ENCODE peak calls at places on chromosomes 1 and 21, in ten cellular contexts. C is transverse colon, N is NT2/D1, K is right atrium auricular region, B is Panc1, O is stomach, Z is mucosa of descending colon, J is right cardiac atrium, S is mammary epithelial cell, H is suprapubic skin. Q is an unnamed sample.
A peak's percentile ranks its signal among the peaks of the same experiment; 100 is the strongest.

GRCh38 chr1:84166797-84167196 is 22.7 kb downstream of the PRKACB start:
- DNase-seq in C (no peak), N (no peak), K (no peak), B (no peak), O (no peak), Z (no peak), J (no peak), S (no peak), H (no peak), Q (no peak)

GRCh38 chr1:165738794-165739193 is 29.9 kb downstream of the TMCO1 start:
- DNase-seq in C (no peak), N (no peak), K (no peak), B (no peak), O (no peak), Z (no peak), J (no peak), S (no peak), H (no peak), Q (no peak)

GRCh38 chr1:156090822-156091188 is 8.5 kb upstream of the MEX3A start:
- DNase-seq in C (peak; percentile 91), N (peak; percentile 96), K (peak; percentile 86), B (no peak), O (peak; percentile 94), Z (peak; percentile 87), J (peak; percentile 85), S (peak; percentile 71), H (peak; percentile 93), Q (peak; percentile 93)

GRCh38 chr1:107648071-107648470 is 316.9 kb downstream of the VAV3 start:
- DNase-seq in C (no peak), N (no peak), K (no peak), B (no peak), O (no peak), Z (no peak), J (no peak), S (peak; percentile 87), H (no peak), Q (no peak)

GRCh38 chr21:45052960-45053359 is 21.4 kb upstream of the ADARB1 start:
- DNase-seq in C (no peak), N (no peak), K (no peak), B (no peak), O (no peak), Z (no peak), J (no peak), S (no peak), H (no peak), Q (no peak)

GRCh38 chr1:220271706-220272046 is 577 bp downstream of the RAB3GAP2 start:
- DNase-seq in C (peak; percentile 14), N (peak; percentile 23), K (no peak), B (no peak), O (no peak), Z (no peak), J (peak; percentile 7), S (no peak), H (no peak), Q (no peak)

GRCh38 chr21:46229133-46229922 is 754 bp upstream of the LSS start:
- DNase-seq in C (no peak), N (peak; percentile 40), K (no peak), B (no peak), O (no peak), Z (peak; percentile 83), J (peak; percentile 53), S (no peak), H (no peak), Q (peak; percentile 91)

GRCh38 chr1:102434421-102434820 is 437.7 kb upstream of the OLFM3 start:
- DNase-seq in C (no peak), N (peak; percentile 40), K (no peak), B (peak; percentile 2), O (no peak), Z (no peak), J (no peak), S (peak; percentile 4), H (no peak), Q (no peak)

GRCh38 chr1:225426395-225427248 is 1.2 kb downstream of the LBR start:
- DNase-seq in C (peak; percentile 53), N (no peak), K (no peak), B (no peak), O (no peak), Z (peak; percentile 76), J (no peak), S (peak; percentile 48), H (no peak), Q (peak; percentile 83)

GRCh38 chr21:42646836-42647235 is 6.6 kb upstream of the PDE9A start:
- DNase-seq in C (no peak), N (no peak), K (no peak), B (no peak), O (no peak), Z (peak; percentile 51), J (peak; percentile 6), S (no peak), H (no peak), Q (peak; percentile 52)

GRCh38 chr1:185317886-185318310 is 855 bp upstream of the IVNS1ABP start:
- DNase-seq in C (peak; percentile 47), N (no peak), K (no peak), B (peak; percentile 10), O (peak; percentile 55), Z (peak; percentile 73), J (no peak), S (peak; percentile 77), H (peak; percentile 80), Q (peak; percentile 76)

GRCh38 chr1:169371400-169371799 is 3.4 kb downstream of the BLZF1 start:
- DNase-seq in C (no peak), N (no peak), K (no peak), B (no peak), O (no peak), Z (no peak), J (no peak), S (no peak), H (no peak), Q (no peak)

GRCh38 chr1:26530898-26531598 is 1.5 kb downstream of the RPS6KA1 start:
- DNase-seq in C (peak; percentile 94), N (peak; percentile 94), K (no peak), B (peak; percentile 28), O (peak; percentile 81), Z (peak; percentile 93), J (no peak), S (peak; percentile 97), H (no peak), Q (peak; percentile 93)

GRCh38 chr1:3604468-3604974 is 6.8 kb downstream of the MEGF6 start:
- DNase-seq in C (no peak), N (no peak), K (no peak), B (no peak), O (no peak), Z (no peak), J (no peak), S (no peak), H (no peak), Q (no peak)

GRCh38 chr1:112533029-112533428 is 24.3 kb downstream of the WNT2B start:
- DNase-seq in C (no peak), N (no peak), K (no peak), B (no peak), O (no peak), Z (no peak), J (no peak), S (no peak), H (no peak), Q (no peak)

GRCh38 chr1:198545156-198545555 is 4.7 kb upstream of the ATP6V1G3 start:
- DNase-seq in C (no peak), N (no peak), K (no peak), B (no peak), O (no peak), Z (no peak), J (no peak), S (no peak), H (no peak), Q (no peak)

DNA sequence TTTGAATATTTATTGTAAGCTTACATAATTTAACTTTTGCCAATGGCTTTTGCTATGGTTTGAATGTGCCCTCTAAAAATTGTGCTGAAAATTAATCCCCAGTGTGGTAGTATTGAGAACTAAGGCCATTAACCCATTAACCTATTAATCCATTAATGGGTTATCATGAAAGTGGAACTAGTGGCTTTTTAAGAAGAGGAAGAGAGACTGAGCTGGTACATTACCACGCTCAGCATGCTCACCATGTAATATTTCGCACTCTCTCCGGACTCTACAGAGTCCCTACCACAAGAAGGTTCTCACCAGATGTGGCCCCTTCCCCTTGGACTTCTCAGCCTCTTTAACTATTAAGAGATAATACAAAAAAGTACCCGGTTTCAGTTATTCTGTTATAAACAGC is 164.4 kb upstream of the ZRANB2 start:
- DNase-seq in C (no peak), N (no peak), K (no peak), B (no peak), O (no peak), Z (no peak), J (no peak), S (no peak), H (no peak), Q (no peak)
- H3K4me1 ChIP-seq in C (no peaks in the 10 kb centered on the region), N (no peaks in the 10 kb centered on the region), K (no peaks in the 10 kb centered on the region), B (no peaks in the 10 kb centered on the region), O (no peaks in the 10 kb centered on the region), Z (no peaks in the 10 kb centered on the region), J (no peaks in the 10 kb centered on the region), S (no peaks in the 10 kb centered on the region), H (no peaks in the 10 kb centered on the region), Q (no peaks in the 10 kb centered on the region)

GRCh38 chr1:91732991-91733390 is 153.0 kb downstream of the TGFBR3 start:
- DNase-seq in C (no peak), N (no peak), K (no peak), B (no peak), O (no peak), Z (no peak), J (no peak), S (no peak), H (no peak), Q (no peak)
- H3K4me1 ChIP-seq in C (peaks cover 17% of the 10 kb centered on the region), N (peaks cover 9% of the 10 kb centered on the region), K (no peaks in the 10 kb centered on the region), B (peaks cover 67% of the 10 kb centered on the region), O (peaks cover 58% of the 10 kb centered on the region), Z (peaks cover 6% of the 10 kb centered on the region), J (peaks cover 16% of the 10 kb centered on the region), S (peaks cover 32% of the 10 kb centered on the region), H (peaks cover 53% of the 10 kb centered on the region), Q (peaks cover 26% of the 10 kb centered on the region)

GRCh38 chr1:205972491-205973168 is 29.4 kb upstream of the SLC26A9 start:
- DNase-seq in C (no peak), N (no peak), K (no peak), B (no peak), O (no peak), Z (no peak), J (no peak), S (no peak), H (no peak), Q (no peak)
- H3K4me1 ChIP-seq in C (no peaks in the 10 kb centered on the region), N (peaks cover 15% of the 10 kb centered on the region), K (no peaks in the 10 kb centered on the region), B (no peaks in the 10 kb centered on the region), O (peaks cover 13% of the 10 kb centered on the region), Z (no peaks in the 10 kb centered on the region), J (peaks cover 7% of the 10 kb centered on the region), S (peaks cover 10% of the 10 kb centered on the region), H (peaks cover 19% of the 10 kb centered on the region), Q (no peaks in the 10 kb centered on the region)

DNA sequence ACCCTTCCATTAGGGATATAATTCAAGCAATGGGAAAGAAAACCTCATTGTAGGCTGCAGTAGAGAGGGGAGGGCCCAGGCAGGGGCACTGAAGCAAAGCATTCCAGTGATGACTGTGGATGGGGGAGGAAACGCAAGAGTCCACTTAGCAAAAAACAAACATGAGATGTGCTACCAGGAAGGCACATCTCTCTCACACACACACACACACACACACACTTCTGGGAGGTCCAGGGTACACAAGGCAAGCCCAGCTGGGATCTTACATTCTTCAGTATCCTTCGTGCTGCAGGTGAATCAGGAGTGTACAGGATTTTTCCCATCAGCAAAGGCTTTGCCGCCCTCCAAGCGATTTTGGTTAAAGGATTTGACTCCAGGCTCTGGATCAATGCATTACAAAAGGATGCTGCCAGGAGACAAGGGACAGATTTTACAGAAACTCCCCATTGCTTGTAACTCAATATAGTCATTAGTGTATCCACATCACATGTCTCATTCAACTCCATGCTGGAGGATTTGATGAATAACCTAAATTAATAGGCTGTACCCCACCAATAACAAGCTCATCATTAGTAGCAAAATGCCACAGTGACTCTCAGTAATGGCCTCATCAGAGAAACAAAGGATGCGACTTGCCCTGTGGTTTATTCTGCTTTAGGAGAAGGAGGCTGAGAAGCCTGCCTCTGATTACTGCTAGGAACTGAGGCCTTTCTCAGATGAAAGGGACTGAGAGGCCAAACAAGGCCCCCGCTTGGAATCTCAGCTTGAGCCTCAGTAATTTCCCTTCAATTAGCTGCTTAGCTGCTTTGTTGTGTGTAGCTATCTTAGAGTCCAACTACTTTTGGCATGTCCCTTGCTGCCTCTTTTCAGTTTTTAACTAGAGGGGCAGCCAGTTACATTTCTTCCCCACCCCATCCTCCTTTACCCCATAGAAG is 41.6 kb downstream of the ABCA4 start:
- DNase-seq in C (no peak), N (no peak), K (no peak), B (no peak), O (no peak), Z (no peak), J (no peak), S (no peak), H (no peak), Q (no peak)
- H3K4me1 ChIP-seq in C (no peaks in the 10 kb centered on the region), N (peaks cover 5% of the 10 kb centered on the region), K (no peaks in the 10 kb centered on the region), B (no peaks in the 10 kb centered on the region), O (no peaks in the 10 kb centered on the region), Z (no peaks in the 10 kb centered on the region), J (no peaks in the 10 kb centered on the region), S (peaks cover 18% of the 10 kb centered on the region), H (peaks cover 18% of the 10 kb centered on the region), Q (no peaks in the 10 kb centered on the region)